ENCODE peak calls at places on chromosomes 12 and 14, in five cellular contexts. A, T, P, R and Y are unnamed samples.

GRCh38 chr14:78863143-78863542 is 693.0 kb downstream of the NRXN3 start:
- DNase-seq in A (no peak), T (no peak), P (no peak), R (no peak), Y (peak)

GRCh38 chr12:123532808-123533649 is 490 bp downstream of the RILPL1 start:
- DNase-seq in A (peak), T (peak), P (peak), R (peak), Y (peak)

GRCh38 chr12:108271951-108272729 is 67.0 kb downstream of the CMKLR1 start:
- DNase-seq in A (no peak), T (no peak), P (no peak), R (no peak), Y (no peak)

GRCh38 chr14:64364907-64365306 is 23.2 kb upstream of the MTHFD1 start:
- DNase-seq in A (no peak), T (peak), P (no peak), R (no peak), Y (no peak)

GRCh38 chr12:532908-533565 is 73.3 kb downstream of the B4GALNT3 start:
- DNase-seq in A (no peak), T (no peak), P (no peak), R (no peak), Y (no peak)

GRCh38 chr12:26692417-26692816 is 140.6 kb downstream of the ITPR2 start:
- DNase-seq in A (no peak), T (no peak), P (no peak), R (no peak), Y (no peak)

GRCh38 chr12:15882055-15882971 is at the start of gene STRAP:
- DNase-seq in A (peak), T (peak), P (peak), R (peak), Y (peak)

GRCh38 chr12:93058280-93058679 is 129.2 kb upstream of the EEA1 start:
- DNase-seq in A (no peak), T (no peak), P (no peak), R (no peak), Y (no peak)

GRCh38 chr14:63413009-63413408 is 94.3 kb upstream of the GPHB5 start:
- DNase-seq in A (no peak), T (no peak), P (no peak), R (no peak), Y (no peak)

GRCh38 chr14:61368061-61368710 is 46.8 kb downstream of the PRKCH start:
- DNase-seq in A (no peak), T (no peak), P (no peak), R (no peak), Y (no peak)

GRCh38 chr14:37232907-37233481 is 35.3 kb downstream of the MIPOL1 start:
- DNase-seq in A (peak), T (no peak), P (no peak), R (no peak), Y (no peak)

GRCh38 chr12:131759176-131759575 is 48.3 kb downstream of the SFSWAP start:
- DNase-seq in A (no peak), T (no peak), P (no peak), R (no peak), Y (no peak)

GRCh38 chr12:92226036-92226661 is 80.5 kb upstream of the BTG1 start:
- DNase-seq in A (no peak), T (no peak), P (no peak), R (no peak), Y (no peak)

GRCh38 chr14:70555890-70556289 is 21.1 kb upstream of the ADAM20 start:
- DNase-seq in A (no peak), T (no peak), P (no peak), R (no peak), Y (no peak)

GRCh38 chr14:76920572-76921175 is 94.5 kb downstream of the LRRC74A start:
- DNase-seq in A (no peak), T (no peak), P (no peak), R (no peak), Y (no peak)

GRCh38 chr14:103198429-103199140 is 75.3 kb downstream of the TNFAIP2 start:
- DNase-seq in A (peak), T (no peak), P (peak), R (peak), Y (no peak)

GRCh38 chr12:124184456-124184855 is 110.4 kb upstream of the RFLNA start:
- DNase-seq in A (no peak), T (no peak), P (no peak), R (no peak), Y (no peak)

GRCh38 chr12:51076235-51076930 is 7.0 kb downstream of the CSRNP2 start:
- DNase-seq in A (no peak), T (no peak), P (no peak), R (no peak), Y (no peak)

DNA sequence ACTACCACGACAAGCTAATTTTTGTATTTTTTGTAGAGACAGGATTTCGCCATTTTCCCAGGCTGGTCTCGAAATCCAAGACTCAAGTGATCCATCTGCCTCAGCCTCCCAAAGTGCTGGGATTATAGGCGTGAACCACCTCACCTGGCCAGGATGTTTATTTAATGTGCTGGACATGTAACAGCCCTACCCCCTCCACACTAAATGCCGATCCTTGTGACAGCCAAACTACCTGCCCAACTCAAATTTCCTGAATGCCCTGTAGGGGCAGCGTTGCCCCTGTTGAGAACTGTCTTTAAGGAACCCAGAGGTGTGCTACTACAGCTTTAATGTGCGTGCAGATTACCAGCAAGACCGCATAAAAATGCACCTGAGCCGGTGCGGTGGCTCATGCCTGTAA is 48.1 kb downstream of the KCNK13 start:
- DNase-seq in A (no peak), T (no peak), P (no peak), R (no peak), Y (no peak)
- TF ChIP-seq CTCF in A (no peak), T (peak), P (no peak), R (no peak), Y (peak)

GRCh38 chr12:3677609-3678008 is 75.3 kb downstream of the CRACR2A start:
- DNase-seq in A (no peak), T (peak), P (no peak), R (no peak), Y (no peak)
- TF ChIP-seq CTCF in A (no peak), T (no peak), P (no peak), R (no peak), Y (no peak)

DNA sequence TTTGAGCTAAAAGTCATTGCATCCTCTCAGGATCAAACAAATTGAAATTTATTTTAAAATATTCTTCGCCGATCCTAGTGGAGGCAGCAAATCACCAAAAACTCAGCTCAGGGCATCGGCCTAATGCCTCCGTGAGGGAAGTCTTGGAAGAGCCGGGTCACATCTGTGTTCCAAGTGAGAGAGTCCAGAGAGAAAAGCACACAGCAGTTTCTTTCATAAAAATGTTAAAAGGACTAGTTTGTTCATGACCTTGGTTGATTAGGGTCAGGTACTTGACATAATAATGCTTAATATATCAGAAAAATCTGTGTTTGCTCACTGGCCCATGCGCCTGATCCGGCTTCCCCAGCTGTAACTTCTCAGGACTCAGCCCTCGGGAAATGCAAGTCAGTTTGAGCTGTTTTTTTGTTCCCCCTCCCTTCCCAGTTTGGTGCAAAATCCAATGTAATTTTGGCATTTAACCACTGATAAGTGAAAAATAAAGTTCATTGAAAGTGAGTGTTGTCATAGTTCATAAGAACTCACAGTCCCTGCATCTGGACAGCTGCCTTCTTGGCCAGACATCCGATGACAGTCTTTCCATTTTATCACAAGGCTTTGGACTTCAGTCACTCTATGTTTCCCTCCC is 161.7 kb downstream of the CAND1 start:
- DNase-seq in A (peak), T (no peak), P (peak), R (peak), Y (no peak)
- TF ChIP-seq CTCF in A (no peak), T (peak), P (peak), R (peak), Y (no peak)

GRCh38 chr12:115983226-115983798 is 294.2 kb downstream of the MED13L start:
- DNase-seq in A (no peak), T (no peak), P (no peak), R (no peak), Y (no peak)
- TF ChIP-seq CTCF in A (no peak), T (peak), P (peak), R (no peak), Y (no peak)

GRCh38 chr14:88919502-88919901 is 95.1 kb downstream of the TTC8 start:
- DNase-seq in A (no peak), T (no peak), P (no peak), R (no peak), Y (no peak)
- TF ChIP-seq CTCF in A (no peak), T (no peak), P (no peak), R (no peak), Y (no peak)